ENCODE peak calls at places on chromosomes 4 and X, in six cellular contexts. One of them, this sample, is unnamed.
A peak's percentile ranks its signal among the peaks of the same experiment; 100 is the strongest.

GRCh38 chr4:143882892-143883291 is 22.5 kb downstream of the GYPE start:
- DNase-seq in tibial artery: no peak
- DNase-seq in psoas muscle: no peak
- DNase-seq in SK-N-SH: no peak
- DNase-seq in K562: no peak
- DNase-seq in A549: no peak
- DNase-seq in this sample: no peak

GRCh38 chr4:52635560-52635959 is 23.5 kb downstream of the USP46 start:
- DNase-seq in tibial artery: no peak
- DNase-seq in psoas muscle: no peak
- DNase-seq in SK-N-SH: no peak
- DNase-seq in K562: no peak
- DNase-seq in A549: no peak
- DNase-seq in this sample: no peak

GRCh38 chr4:147773261-147774184 is 41.6 kb downstream of the ARHGAP10 start:
- DNase-seq in tibial artery: no peak
- DNase-seq in psoas muscle: no peak
- DNase-seq in SK-N-SH: no peak
- DNase-seq in K562: no peak
- DNase-seq in A549: no peak
- DNase-seq in this sample: no peak

GRCh38 chr4:108411836-108412235 is 208.5 kb upstream of the RPL34 start:
- DNase-seq in tibial artery: no peak
- DNase-seq in psoas muscle: no peak
- DNase-seq in SK-N-SH: no peak
- DNase-seq in K562: no peak
- DNase-seq in A549: no peak
- DNase-seq in this sample: no peak

GRCh38 chr4:67332627-67333026 is 212.7 kb downstream of the CENPC start:
- DNase-seq in tibial artery: no peak
- DNase-seq in psoas muscle: no peak
- DNase-seq in SK-N-SH: peak; percentile 1
- DNase-seq in K562: peak; percentile 27
- DNase-seq in A549: peak; percentile 20
- DNase-seq in this sample: no peak

GRCh38 chr4:38967260-38968095 is 64.7 kb downstream of the TMEM156 start:
- DNase-seq in tibial artery: no peak
- DNase-seq in psoas muscle: no peak
- DNase-seq in SK-N-SH: no peak
- DNase-seq in K562: no peak
- DNase-seq in A549: peak; percentile 76
- DNase-seq in this sample: no peak

GRCh38 chrX:82218361-82218760 is 1016.5 kb downstream of the SH3BGRL start:
- DNase-seq in tibial artery: no peak
- DNase-seq in psoas muscle: no peak
- DNase-seq in SK-N-SH: peak; percentile 8
- DNase-seq in K562: peak; percentile 5
- DNase-seq in A549: peak; percentile 39
- DNase-seq in this sample: no peak

GRCh38 chr4:119300388-119301131 is 21.4 kb downstream of the FABP2 start:
- DNase-seq in tibial artery: peak; percentile 93
- DNase-seq in psoas muscle: peak; percentile 96
- DNase-seq in SK-N-SH: peak; percentile 87
- DNase-seq in K562: peak; percentile 75
- DNase-seq in A549: peak; percentile 93
- DNase-seq in this sample: peak; percentile 95

GRCh38 chr4:5566526-5566925 is 141.8 kb downstream of the EVC2 start:
- DNase-seq in tibial artery: no peak
- DNase-seq in psoas muscle: no peak
- DNase-seq in SK-N-SH: no peak
- DNase-seq in K562: no peak
- DNase-seq in A549: no peak
- DNase-seq in this sample: no peak

GRCh38 chr4:86975927-86976326 is 41.1 kb downstream of the AFF1 start:
- DNase-seq in tibial artery: no peak
- DNase-seq in psoas muscle: no peak
- DNase-seq in SK-N-SH: no peak
- DNase-seq in K562: no peak
- DNase-seq in A549: no peak
- DNase-seq in this sample: no peak

GRCh38 chr4:143358923-143359694 is 22.4 kb downstream of the GAB1 start:
- DNase-seq in tibial artery: no peak
- DNase-seq in psoas muscle: no peak
- DNase-seq in SK-N-SH: no peak
- DNase-seq in K562: no peak
- DNase-seq in A549: peak; percentile 12
- DNase-seq in this sample: no peak

GRCh38 chr4:3786196-3786869 is 20.1 kb downstream of the ADRA2C start:
- DNase-seq in tibial artery: no peak
- DNase-seq in psoas muscle: no peak
- DNase-seq in SK-N-SH: peak; percentile 93
- DNase-seq in K562: no peak
- DNase-seq in A549: peak; percentile 45
- DNase-seq in this sample: no peak

GRCh38 chr4:154740462-154740861 is 3.3 kb upstream of the LRAT start:
- DNase-seq in tibial artery: no peak
- DNase-seq in psoas muscle: no peak
- DNase-seq in SK-N-SH: no peak
- DNase-seq in K562: no peak
- DNase-seq in A549: no peak
- DNase-seq in this sample: no peak

GRCh38 chr4:43875655-43876054 is 573.0 kb downstream of the KCTD8 start:
- DNase-seq in tibial artery: no peak
- DNase-seq in psoas muscle: no peak
- DNase-seq in SK-N-SH: no peak
- DNase-seq in K562: no peak
- DNase-seq in A549: no peak
- DNase-seq in this sample: no peak

GRCh38 chrX:72569786-72570185 is 2.9 kb downstream of the HDAC8 start:
- DNase-seq in tibial artery: no peak
- DNase-seq in psoas muscle: no peak
- DNase-seq in SK-N-SH: no peak
- DNase-seq in K562: no peak
- DNase-seq in A549: peak; percentile 22
- DNase-seq in this sample: no peak

GRCh38 chr4:160406426-160406825 is 1303.5 kb downstream of the RAPGEF2 start:
- DNase-seq in tibial artery: no peak
- DNase-seq in psoas muscle: no peak
- DNase-seq in SK-N-SH: no peak
- DNase-seq in K562: no peak
- DNase-seq in A549: no peak
- DNase-seq in this sample: no peak

GRCh38 chr4:128228778-128229457 is 58.7 kb downstream of the PGRMC2 start:
- DNase-seq in tibial artery: no peak
- DNase-seq in psoas muscle: no peak
- DNase-seq in SK-N-SH: peak; percentile 11
- DNase-seq in K562: no peak
- DNase-seq in A549: no peak
- DNase-seq in this sample: no peak

GRCh38 chr4:22237155-22237751 is 278.6 kb downstream of the ADGRA3 start:
- DNase-seq in tibial artery: no peak
- DNase-seq in psoas muscle: no peak
- DNase-seq in SK-N-SH: peak; percentile 29
- DNase-seq in K562: peak; percentile 24
- DNase-seq in A549: peak; percentile 13
- DNase-seq in this sample: no peak

GRCh38 chr4:80610845-80611244 is 275.3 kb downstream of the CFAP299 start:
- DNase-seq in tibial artery: no peak
- DNase-seq in psoas muscle: no peak
- DNase-seq in SK-N-SH: no peak
- DNase-seq in K562: no peak
- DNase-seq in A549: no peak
- DNase-seq in this sample: no peak

GRCh38 chr4:123786955-123787354 is 390.4 kb downstream of the SPRY1 start:
- DNase-seq in tibial artery: no peak
- DNase-seq in psoas muscle: peak; percentile 53
- DNase-seq in SK-N-SH: no peak
- DNase-seq in K562: no peak
- DNase-seq in A549: no peak
- DNase-seq in this sample: peak; percentile 60

GRCh38 chrX:15579778-15580747 is 20.7 kb downstream of the ACE2 start:
- DNase-seq in tibial artery: no peak
- DNase-seq in psoas muscle: no peak
- DNase-seq in SK-N-SH: no peak
- DNase-seq in K562: peak; percentile 66
- DNase-seq in A549: no peak
- DNase-seq in this sample: peak; percentile 41

GRCh38 chr4:145763399-145763798 is 83.5 kb downstream of the C4orf51 start:
- DNase-seq in tibial artery: no peak
- DNase-seq in psoas muscle: no peak
- DNase-seq in SK-N-SH: no peak
- DNase-seq in K562: no peak
- DNase-seq in A549: no peak
- DNase-seq in this sample: no peak

GRCh38 chr4:177562859-177563258 is 120.6 kb upstream of the AGA start:
- DNase-seq in tibial artery: no peak
- DNase-seq in psoas muscle: no peak
- DNase-seq in SK-N-SH: no peak
- DNase-seq in K562: no peak
- DNase-seq in A549: no peak
- DNase-seq in this sample: no peak

GRCh38 chr4:26838055-26838842 is 22.4 kb upstream of the STIM2 start:
- DNase-seq in tibial artery: no peak
- DNase-seq in psoas muscle: no peak
- DNase-seq in SK-N-SH: no peak
- DNase-seq in K562: no peak
- DNase-seq in A549: no peak
- DNase-seq in this sample: no peak

DNA sequence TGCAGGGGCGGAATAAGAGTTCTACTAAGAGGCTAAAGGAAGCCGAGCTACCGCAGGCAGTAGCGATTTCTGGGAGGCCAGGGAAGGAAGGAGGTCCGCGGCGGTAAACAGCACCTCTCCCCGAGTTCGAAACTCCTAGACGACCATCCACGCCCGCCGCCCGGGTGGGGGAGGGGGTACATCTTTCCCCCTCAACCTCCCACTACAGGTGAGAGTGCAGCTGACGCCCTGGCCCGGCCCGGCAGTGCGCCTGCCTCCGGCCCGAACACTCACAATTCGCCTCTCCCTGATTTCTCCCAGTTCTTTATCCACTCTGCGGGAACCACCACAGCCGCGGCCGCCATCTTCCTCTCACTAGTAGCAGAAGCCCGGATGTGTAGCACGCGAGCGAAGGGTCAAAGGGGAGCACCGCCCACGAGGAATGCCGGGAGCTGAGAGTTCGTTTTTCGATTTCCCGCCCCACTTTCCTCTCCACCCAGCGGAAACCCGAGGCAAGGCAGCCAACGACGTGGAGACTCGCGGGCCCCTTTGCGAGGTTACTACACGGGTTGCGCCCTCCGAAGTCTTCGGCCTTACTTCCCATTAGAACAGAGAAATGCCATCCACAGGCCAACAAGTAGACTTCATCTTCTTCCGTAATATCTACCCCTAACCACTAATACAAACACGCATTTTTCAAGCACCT is at the start of gene THOC2:
- DNase-seq in tibial artery: peak; percentile 88
- DNase-seq in psoas muscle: peak; percentile 91
- DNase-seq in SK-N-SH: peak; percentile 86
- DNase-seq in K562: peak; percentile 71
- DNase-seq in A549: peak; percentile 91
- DNase-seq in this sample: peak; percentile 86
- TF ChIP-seq CTCF in tibial artery: peak; percentile 44
- TF ChIP-seq CTCF in psoas muscle: peak; percentile 32
- TF ChIP-seq CTCF in SK-N-SH: peak; percentile 33
- TF ChIP-seq CTCF in K562: peak; percentile 53
- TF ChIP-seq CTCF in A549: no peak
- TF ChIP-seq CTCF in this sample: peak; percentile 62

GRCh38 chr4:183437452-183437851 is 7.0 kb upstream of the CDKN2AIP start:
- DNase-seq in tibial artery: no peak
- DNase-seq in psoas muscle: no peak
- DNase-seq in SK-N-SH: no peak
- DNase-seq in K562: no peak
- DNase-seq in A549: no peak
- DNase-seq in this sample: no peak
- H3K27ac ChIP-seq in tibial artery: no peak overlapping the region
- H3K27ac ChIP-seq in psoas muscle: no peak overlapping the region
- H3K27ac ChIP-seq in SK-N-SH: no peak overlapping the region
- H3K27ac ChIP-seq in K562: no peak overlapping the region
- H3K27ac ChIP-seq in A549: no peak overlapping the region
- H3K27ac ChIP-seq in this sample: no peak overlapping the region

DNA sequence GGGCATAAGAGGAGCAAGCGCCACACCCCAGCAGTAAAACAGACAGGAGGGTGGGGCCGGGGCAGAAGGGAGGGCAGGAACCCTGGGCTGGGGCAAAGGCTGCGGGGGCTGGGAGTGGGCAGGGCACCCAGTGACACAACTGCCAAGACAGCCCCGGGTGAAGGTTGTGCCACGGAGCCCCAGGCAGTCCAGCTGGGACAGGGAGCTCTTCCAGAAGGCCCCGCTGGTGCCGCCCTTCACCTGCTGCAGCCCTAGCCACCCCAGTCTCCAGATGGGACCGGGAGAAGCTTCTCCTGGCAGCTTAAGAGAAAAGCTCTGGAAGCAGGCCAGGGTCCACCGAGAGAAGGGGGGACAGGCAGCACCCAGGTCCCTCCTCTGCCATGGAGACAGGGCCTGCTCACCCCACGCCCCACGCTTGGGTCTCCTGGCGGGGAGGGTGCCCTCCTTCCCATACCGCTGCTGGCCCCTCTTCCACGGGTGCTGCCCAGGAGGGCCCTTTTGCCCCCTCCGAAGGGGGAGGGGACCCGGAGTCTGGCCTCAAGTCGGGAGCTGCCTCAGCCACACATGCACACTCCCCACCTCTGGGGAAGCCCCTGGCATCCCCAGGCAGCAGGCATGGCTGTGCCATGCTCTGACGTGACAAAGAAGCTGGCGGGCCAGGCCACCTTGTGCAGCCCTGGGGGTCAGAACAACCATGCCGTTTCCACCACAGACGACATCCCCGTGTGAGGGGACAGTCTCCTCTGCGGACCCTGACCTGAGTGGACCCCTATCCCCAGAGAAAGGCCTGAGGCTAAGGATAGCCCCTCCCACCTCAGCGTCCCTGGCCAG is 1.5 kb downstream of the DGKQ start:
- DNase-seq in tibial artery: no peak
- DNase-seq in psoas muscle: no peak
- DNase-seq in SK-N-SH: no peak
- DNase-seq in K562: no peak
- DNase-seq in A549: no peak
- DNase-seq in this sample: no peak
- H3K4me3 ChIP-seq in tibial artery: peak overlapping the region; percentile 73
- H3K4me3 ChIP-seq in psoas muscle: peak overlapping the region; percentile 83
- H3K4me3 ChIP-seq in SK-N-SH: peak overlapping the region; percentile 80
- H3K4me3 ChIP-seq in K562: peak overlapping the region; percentile 79
- H3K4me3 ChIP-seq in A549: peak overlapping the region; percentile 84
- H3K4me3 ChIP-seq in this sample: peak overlapping the region; percentile 90

DNA sequence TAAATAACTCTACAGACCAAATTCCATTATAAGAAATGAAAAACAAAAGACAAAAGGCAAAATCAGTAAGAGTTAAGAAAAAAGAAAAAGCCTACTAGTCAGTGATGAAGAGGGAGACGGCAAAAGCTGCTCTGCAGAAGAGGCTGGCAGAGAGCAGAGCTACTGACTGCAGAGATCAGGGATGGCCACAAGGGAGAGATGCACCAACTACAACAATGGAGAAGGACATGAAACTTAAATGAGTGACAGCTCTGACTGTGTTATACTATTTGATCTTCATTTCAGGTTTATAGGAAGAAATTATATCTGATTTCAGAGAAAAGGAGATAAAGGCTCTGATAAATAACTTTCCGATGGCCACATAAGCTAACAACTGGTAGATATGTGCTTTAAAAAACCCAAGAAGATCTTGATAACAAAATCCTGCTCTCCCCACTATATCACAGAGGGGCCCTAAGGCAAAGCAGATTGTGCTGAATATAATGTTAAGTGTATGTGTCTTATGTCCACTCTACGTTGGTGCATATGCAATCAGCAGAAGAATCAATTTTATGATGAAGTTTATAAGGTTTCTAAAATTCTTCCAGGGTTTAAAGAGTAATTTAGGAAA is 58.4 kb upstream of the COX18 start:
- DNase-seq in tibial artery: no peak
- DNase-seq in psoas muscle: no peak
- DNase-seq in SK-N-SH: peak; percentile 45
- DNase-seq in K562: no peak
- DNase-seq in A549: peak; percentile 29
- DNase-seq in this sample: no peak
- TF ChIP-seq CTCF in tibial artery: peak; percentile 23
- TF ChIP-seq CTCF in psoas muscle: peak; percentile 32
- TF ChIP-seq CTCF in SK-N-SH: peak; percentile 50
- TF ChIP-seq CTCF in K562: peak; percentile 26
- TF ChIP-seq CTCF in A549: peak; percentile 7
- TF ChIP-seq CTCF in this sample: peak; percentile 52

This sample was measured in left ventricle myocardium inferior.